ENCODE peak calls at places on chromosomes 4 and X, in four cellular contexts. One of them, this sample, is unnamed.

GRCh38 chrX:23246001-23246400 is 88.6 kb upstream of the PTCHD1 start:
- DNase-seq in fibroblast of mammary gland: no peak
- DNase-seq in sigmoid colon: no peak
- DNase-seq in body of pancreas: no peak
- DNase-seq in this sample: no peak

GRCh38 chr4:2256781-2257191 is 5.1 kb downstream of the MXD4 start:
- DNase-seq in fibroblast of mammary gland: peak; percentile 50
- DNase-seq in body of pancreas: peak; percentile 42
- DNase-seq in sigmoid colon: peak; percentile 81
- DNase-seq in this sample: peak; percentile 87

GRCh38 chrX:72304877-72305276 is 837 bp downstream of the CITED1 start:
- DNase-seq in sigmoid colon: no peak
- DNase-seq in fibroblast of mammary gland: no peak
- DNase-seq in body of pancreas: no peak
- DNase-seq in this sample: no peak

GRCh38 chr4:168711197-168712120 is 214.6 kb downstream of the PALLD start:
- DNase-seq in sigmoid colon: peak; percentile 89
- DNase-seq in fibroblast of mammary gland: peak; percentile 82
- DNase-seq in body of pancreas: no peak
- DNase-seq in this sample: no peak

GRCh38 chr4:41095973-41096372 is 118.4 kb downstream of the APBB2 start:
- DNase-seq in fibroblast of mammary gland: peak; percentile 47
- DNase-seq in body of pancreas: no peak
- DNase-seq in sigmoid colon: no peak
- DNase-seq in this sample: no peak

GRCh38 chrX:154327026-154327820 is 31.6 kb downstream of the TKTL1 start:
- DNase-seq in body of pancreas: peak; percentile 32
- DNase-seq in sigmoid colon: no peak
- DNase-seq in fibroblast of mammary gland: no peak
- DNase-seq in this sample: no peak

GRCh38 chr4:7845493-7846124 is 94.1 kb downstream of the AFAP1 start:
- DNase-seq in body of pancreas: no peak
- DNase-seq in fibroblast of mammary gland: peak; percentile 44
- DNase-seq in sigmoid colon: peak; percentile 64
- DNase-seq in this sample: no peak

GRCh38 chr4:85696661-85697060 is 221.7 kb downstream of the ARHGAP24 start:
- DNase-seq in fibroblast of mammary gland: no peak
- DNase-seq in body of pancreas: no peak
- DNase-seq in sigmoid colon: no peak
- DNase-seq in this sample: no peak

GRCh38 chrX:13821740-13822139 is 4.8 kb upstream of the GPM6B start:
- DNase-seq in sigmoid colon: no peak
- DNase-seq in body of pancreas: no peak
- DNase-seq in fibroblast of mammary gland: peak; percentile 75
- DNase-seq in this sample: no peak

GRCh38 chr4:171016145-171016544 is 797.1 kb upstream of the GALNTL6 start:
- DNase-seq in sigmoid colon: no peak
- DNase-seq in body of pancreas: no peak
- DNase-seq in fibroblast of mammary gland: no peak
- DNase-seq in this sample: no peak

GRCh38 chr4:14583752-14584151 is 418.5 kb upstream of the CPEB2 start:
- DNase-seq in fibroblast of mammary gland: no peak
- DNase-seq in sigmoid colon: no peak
- DNase-seq in body of pancreas: no peak
- DNase-seq in this sample: no peak

GRCh38 chr4:839675-840443 is 13.9 kb upstream of the CPLX1 start:
- DNase-seq in body of pancreas: no peak
- DNase-seq in sigmoid colon: no peak
- DNase-seq in fibroblast of mammary gland: no peak
- DNase-seq in this sample: no peak

GRCh38 chr4:1558205-1558604 is 125.9 kb downstream of the FAM53A start:
- DNase-seq in fibroblast of mammary gland: no peak
- DNase-seq in sigmoid colon: no peak
- DNase-seq in body of pancreas: no peak
- DNase-seq in this sample: no peak

GRCh38 chrX:117990438-117990837 is 126.2 kb downstream of the KLHL13 start:
- DNase-seq in fibroblast of mammary gland: peak; percentile 3
- DNase-seq in body of pancreas: no peak
- DNase-seq in sigmoid colon: no peak
- DNase-seq in this sample: no peak

GRCh38 chr4:68885545-68885944 is 66.1 kb downstream of the UGT2A3 start:
- DNase-seq in body of pancreas: no peak
- DNase-seq in sigmoid colon: no peak
- DNase-seq in fibroblast of mammary gland: no peak
- DNase-seq in this sample: no peak

GRCh38 chrX:119667111-119667928 is 25.6 kb downstream of the SEPTIN6 start:
- DNase-seq in sigmoid colon: no peak
- DNase-seq in fibroblast of mammary gland: peak; percentile 68
- DNase-seq in body of pancreas: no peak
- DNase-seq in this sample: no peak

GRCh38 chr4:182914357-182914756 is 2.8 kb downstream of the DCTD start:
- DNase-seq in sigmoid colon: no peak
- DNase-seq in fibroblast of mammary gland: no peak
- DNase-seq in body of pancreas: no peak
- DNase-seq in this sample: no peak

GRCh38 chr4:182918791-182919302 is 1.7 kb upstream of the DCTD start:
- DNase-seq in fibroblast of mammary gland: no peak
- DNase-seq in body of pancreas: no peak
- DNase-seq in sigmoid colon: no peak
- DNase-seq in this sample: no peak

GRCh38 chr4:182916483-182917181 is 554 bp downstream of the DCTD start:
- DNase-seq in body of pancreas: peak; percentile 62
- DNase-seq in sigmoid colon: peak; percentile 84
- DNase-seq in fibroblast of mammary gland: peak; percentile 67
- DNase-seq in this sample: peak; percentile 83

GRCh38 chr4:182918044-182918607 is 940 bp upstream of the DCTD start:
- DNase-seq in body of pancreas: no peak
- DNase-seq in sigmoid colon: no peak
- DNase-seq in fibroblast of mammary gland: no peak
- DNase-seq in this sample: no peak

GRCh38 chr4:182917182-182918043 is at the start of gene DCTD:
- DNase-seq in sigmoid colon: peak; percentile 86
- DNase-seq in fibroblast of mammary gland: peak; percentile 51
- DNase-seq in body of pancreas: peak; percentile 82
- DNase-seq in this sample: peak; percentile 81
- TF ChIP-seq CTCF in sigmoid colon: no peak
- TF ChIP-seq CTCF in fibroblast of mammary gland: peak; percentile 27
- TF ChIP-seq CTCF in body of pancreas: peak; percentile 26
- TF ChIP-seq CTCF in this sample: no peak

GRCh38 chr4:133484287-133484686 is 335.2 kb downstream of the PCDH10 start:
- DNase-seq in body of pancreas: no peak
- DNase-seq in sigmoid colon: no peak
- DNase-seq in fibroblast of mammary gland: no peak
- DNase-seq in this sample: no peak

GRCh38 chr4:133483600-133484246 is 334.6 kb downstream of the PCDH10 start:
- DNase-seq in fibroblast of mammary gland: peak; percentile 12
- DNase-seq in sigmoid colon: no peak
- DNase-seq in body of pancreas: no peak
- DNase-seq in this sample: no peak
- TF ChIP-seq CTCF in fibroblast of mammary gland: no peak
- TF ChIP-seq CTCF in sigmoid colon: no peak
- TF ChIP-seq CTCF in body of pancreas: peak; percentile 32
- TF ChIP-seq CTCF in this sample: no peak

GRCh38 chr4:128308986-128309385 is 21.4 kb upstream of the PGRMC2 start:
- DNase-seq in fibroblast of mammary gland: no peak
- DNase-seq in body of pancreas: no peak
- DNase-seq in sigmoid colon: no peak
- DNase-seq in this sample: no peak

GRCh38 chr4:128309585-128309984 is 22.0 kb upstream of the PGRMC2 start:
- DNase-seq in body of pancreas: no peak
- DNase-seq in fibroblast of mammary gland: no peak
- DNase-seq in sigmoid colon: no peak
- DNase-seq in this sample: no peak

GRCh38 chr4:128306992-128307581 is 19.5 kb upstream of the PGRMC2 start:
- DNase-seq in sigmoid colon: no peak
- DNase-seq in fibroblast of mammary gland: no peak
- DNase-seq in body of pancreas: peak; percentile 60
- DNase-seq in this sample: no peak

GRCh38 chr4:128311659-128312392 is 24.2 kb upstream of the PGRMC2 start:
- DNase-seq in fibroblast of mammary gland: no peak
- DNase-seq in sigmoid colon: no peak
- DNase-seq in body of pancreas: peak; percentile 41
- DNase-seq in this sample: no peak

GRCh38 chr4:128310266-128310697 is 22.7 kb upstream of the PGRMC2 start:
- DNase-seq in sigmoid colon: no peak
- DNase-seq in body of pancreas: peak; percentile 61
- DNase-seq in fibroblast of mammary gland: peak; percentile 34
- DNase-seq in this sample: no peak
- TF ChIP-seq CTCF in sigmoid colon: no peak
- TF ChIP-seq CTCF in body of pancreas: no peak
- TF ChIP-seq CTCF in fibroblast of mammary gland: peak; percentile 30
- TF ChIP-seq CTCF in this sample: no peak

GRCh38 chr4:142983612-142984011 is 137.5 kb upstream of the INPP4B start:
- DNase-seq in body of pancreas: no peak
- DNase-seq in fibroblast of mammary gland: no peak
- DNase-seq in sigmoid colon: no peak
- DNase-seq in this sample: no peak

GRCh38 chr4:142983111-142983510 is 137.0 kb upstream of the INPP4B start:
- DNase-seq in body of pancreas: no peak
- DNase-seq in sigmoid colon: no peak
- DNase-seq in fibroblast of mammary gland: no peak
- DNase-seq in this sample: no peak

DNA sequence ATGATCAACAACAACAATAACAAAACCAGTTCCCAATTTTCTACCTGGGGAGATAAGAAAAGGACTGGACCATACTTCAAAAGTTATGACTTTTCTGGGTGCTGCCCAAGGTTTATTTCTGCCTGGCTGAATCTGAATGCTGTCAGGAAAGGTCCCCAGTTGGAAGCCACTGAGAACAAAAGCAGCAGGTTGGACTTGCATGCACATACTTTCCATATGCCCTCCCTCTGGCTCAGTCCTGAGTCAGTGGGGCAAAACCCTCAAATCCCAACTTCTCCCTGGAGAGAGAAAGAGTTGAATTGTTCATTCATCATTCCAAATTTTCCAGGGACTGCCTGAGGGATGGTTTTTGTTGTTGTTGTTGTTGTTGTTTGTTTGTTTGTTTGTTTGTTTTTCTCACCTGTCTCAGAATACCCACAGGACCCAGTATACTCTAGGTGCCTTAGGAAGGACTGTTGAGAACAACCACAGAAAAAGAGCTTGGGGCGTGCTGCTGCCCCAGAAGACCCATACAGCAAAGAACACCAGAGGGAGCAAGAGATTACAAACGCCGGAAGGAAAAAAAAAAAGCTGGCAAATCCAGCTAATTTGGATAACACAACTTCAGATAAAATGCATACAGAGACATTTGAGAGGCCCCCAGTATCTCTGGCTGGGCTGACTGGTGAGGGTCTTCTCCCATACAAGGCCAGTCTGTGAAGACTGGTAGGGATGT is 138.9 kb upstream of the INPP4B start:
- DNase-seq in body of pancreas: peak; percentile 13
- DNase-seq in fibroblast of mammary gland: peak; percentile 13
- DNase-seq in sigmoid colon: no peak
- DNase-seq in this sample: no peak
- TF ChIP-seq CTCF in body of pancreas: peak; percentile 42
- TF ChIP-seq CTCF in fibroblast of mammary gland: peak; percentile 30
- TF ChIP-seq CTCF in sigmoid colon: no peak
- TF ChIP-seq CTCF in this sample: no peak

GRCh38 chrX:98607739-98608138 is 1724.0 kb downstream of the RPA4 start:
- DNase-seq in fibroblast of mammary gland: no peak
- DNase-seq in sigmoid colon: no peak
- DNase-seq in body of pancreas: no peak
- DNase-seq in this sample: no peak
- TF ChIP-seq CTCF in fibroblast of mammary gland: no peak
- TF ChIP-seq CTCF in sigmoid colon: no peak
- TF ChIP-seq CTCF in body of pancreas: no peak
- TF ChIP-seq CTCF in this sample: no peak

DNA sequence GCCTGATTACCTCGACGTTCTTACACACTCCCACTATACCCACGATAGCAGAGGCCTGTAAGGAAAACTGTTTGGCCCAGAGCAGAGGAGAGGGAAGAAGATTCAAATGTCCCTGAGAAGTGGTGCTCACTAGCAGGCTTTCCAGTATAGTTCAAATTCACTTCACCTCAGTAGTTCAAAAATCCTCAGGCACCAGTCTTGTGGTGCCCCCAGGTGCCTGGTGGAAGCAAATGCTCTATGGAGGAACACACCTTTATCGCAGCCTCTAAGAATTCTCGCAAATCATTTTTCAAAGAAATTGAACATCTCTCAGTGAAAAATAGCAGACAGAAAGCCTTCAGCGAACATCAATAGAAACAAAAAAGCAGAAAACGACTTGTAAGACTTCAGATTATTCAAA is 12.2 kb upstream of the MTMR1 start:
- DNase-seq in fibroblast of mammary gland: peak; percentile 23
- DNase-seq in sigmoid colon: no peak
- DNase-seq in body of pancreas: peak; percentile 47
- DNase-seq in this sample: no peak
- TF ChIP-seq CTCF in fibroblast of mammary gland: peak; percentile 34
- TF ChIP-seq CTCF in sigmoid colon: no peak
- TF ChIP-seq CTCF in body of pancreas: peak; percentile 53
- TF ChIP-seq CTCF in this sample: no peak